ENCODE peak calls at places on chromosomes 16 and 17, in ten cellular contexts. One of them, this sample, is unnamed.

GRCh38 chr17:81922566-81923301 is 4.8 kb upstream of the SIRT7 start:
- DNase-seq in stomach: no peak
- DNase-seq in transverse colon: no peak
- DNase-seq in esophagus muscularis mucosa: no peak
- DNase-seq in H1: no peak
- DNase-seq in SK-N-SH: no peak
- DNase-seq in K562: no peak
- DNase-seq in upper lobe of left lung: peak; percentile 82
- DNase-seq in suprapubic skin: no peak
- DNase-seq in GM12878: no peak
- DNase-seq in this sample: no peak

GRCh38 chr16:27600386-27600785 is 50.4 kb downstream of the KATNIP start:
- DNase-seq in stomach: no peak
- DNase-seq in transverse colon: no peak
- DNase-seq in esophagus muscularis mucosa: no peak
- DNase-seq in H1: no peak
- DNase-seq in SK-N-SH: no peak
- DNase-seq in K562: no peak
- DNase-seq in upper lobe of left lung: no peak
- DNase-seq in suprapubic skin: no peak
- DNase-seq in GM12878: no peak
- DNase-seq in this sample: no peak

GRCh38 chr17:61403846-61404701 is 4.4 kb downstream of the TBX2 start:
- DNase-seq in stomach: no peak
- DNase-seq in transverse colon: no peak
- DNase-seq in esophagus muscularis mucosa: no peak
- DNase-seq in H1: no peak
- DNase-seq in SK-N-SH: no peak
- DNase-seq in K562: no peak
- DNase-seq in upper lobe of left lung: peak; percentile 75
- DNase-seq in suprapubic skin: no peak
- DNase-seq in GM12878: no peak
- DNase-seq in this sample: peak; percentile 64

GRCh38 chr16:77057161-77057736 is 133.7 kb upstream of the MON1B start:
- DNase-seq in stomach: no peak
- DNase-seq in transverse colon: no peak
- DNase-seq in esophagus muscularis mucosa: no peak
- DNase-seq in H1: no peak
- DNase-seq in SK-N-SH: no peak
- DNase-seq in K562: no peak
- DNase-seq in upper lobe of left lung: peak; percentile 16
- DNase-seq in suprapubic skin: no peak
- DNase-seq in GM12878: no peak
- DNase-seq in this sample: no peak

GRCh38 chr17:57892820-57893595 is 43.2 kb upstream of the MRPS23 start:
- DNase-seq in stomach: peak; percentile 81
- DNase-seq in transverse colon: peak; percentile 81
- DNase-seq in esophagus muscularis mucosa: peak; percentile 98
- DNase-seq in H1: no peak
- DNase-seq in SK-N-SH: no peak
- DNase-seq in K562: no peak
- DNase-seq in upper lobe of left lung: no peak
- DNase-seq in suprapubic skin: peak; percentile 95
- DNase-seq in GM12878: no peak
- DNase-seq in this sample: peak; percentile 99

GRCh38 chr17:75822119-75822799 is 21.9 kb downstream of the UNC13D start:
- DNase-seq in stomach: peak; percentile 88
- DNase-seq in transverse colon: peak; percentile 53
- DNase-seq in esophagus muscularis mucosa: no peak
- DNase-seq in H1: no peak
- DNase-seq in SK-N-SH: peak; percentile 71
- DNase-seq in K562: no peak
- DNase-seq in upper lobe of left lung: no peak
- DNase-seq in suprapubic skin: no peak
- DNase-seq in GM12878: no peak
- DNase-seq in this sample: no peak

GRCh38 chr17:57293077-57293476 is 36.8 kb downstream of the MSI2 start:
- DNase-seq in stomach: no peak
- DNase-seq in transverse colon: no peak
- DNase-seq in esophagus muscularis mucosa: no peak
- DNase-seq in H1: no peak
- DNase-seq in SK-N-SH: no peak
- DNase-seq in K562: no peak
- DNase-seq in upper lobe of left lung: no peak
- DNase-seq in suprapubic skin: no peak
- DNase-seq in GM12878: no peak
- DNase-seq in this sample: no peak

GRCh38 chr17:48624544-48625501 is 1.3 kb downstream of the HOXB9 start:
- DNase-seq in stomach: no peak
- DNase-seq in transverse colon: peak; percentile 51
- DNase-seq in esophagus muscularis mucosa: no peak
- DNase-seq in H1: no peak
- DNase-seq in SK-N-SH: peak; percentile 73
- DNase-seq in K562: peak; percentile 66
- DNase-seq in upper lobe of left lung: peak; percentile 79
- DNase-seq in suprapubic skin: no peak
- DNase-seq in GM12878: no peak
- DNase-seq in this sample: no peak

GRCh38 chr17:57930239-57930638 is 25.0 kb downstream of the CUEDC1 start:
- DNase-seq in stomach: no peak
- DNase-seq in transverse colon: no peak
- DNase-seq in esophagus muscularis mucosa: no peak
- DNase-seq in H1: no peak
- DNase-seq in SK-N-SH: no peak
- DNase-seq in K562: no peak
- DNase-seq in upper lobe of left lung: no peak
- DNase-seq in suprapubic skin: no peak
- DNase-seq in GM12878: no peak
- DNase-seq in this sample: no peak

GRCh38 chr17:71237903-71238538 is 882.8 kb upstream of the SOX9 start:
- DNase-seq in stomach: no peak
- DNase-seq in transverse colon: no peak
- DNase-seq in esophagus muscularis mucosa: no peak
- DNase-seq in H1: no peak
- DNase-seq in SK-N-SH: peak; percentile 12
- DNase-seq in K562: no peak
- DNase-seq in upper lobe of left lung: no peak
- DNase-seq in suprapubic skin: no peak
- DNase-seq in GM12878: no peak
- DNase-seq in this sample: no peak

DNA sequence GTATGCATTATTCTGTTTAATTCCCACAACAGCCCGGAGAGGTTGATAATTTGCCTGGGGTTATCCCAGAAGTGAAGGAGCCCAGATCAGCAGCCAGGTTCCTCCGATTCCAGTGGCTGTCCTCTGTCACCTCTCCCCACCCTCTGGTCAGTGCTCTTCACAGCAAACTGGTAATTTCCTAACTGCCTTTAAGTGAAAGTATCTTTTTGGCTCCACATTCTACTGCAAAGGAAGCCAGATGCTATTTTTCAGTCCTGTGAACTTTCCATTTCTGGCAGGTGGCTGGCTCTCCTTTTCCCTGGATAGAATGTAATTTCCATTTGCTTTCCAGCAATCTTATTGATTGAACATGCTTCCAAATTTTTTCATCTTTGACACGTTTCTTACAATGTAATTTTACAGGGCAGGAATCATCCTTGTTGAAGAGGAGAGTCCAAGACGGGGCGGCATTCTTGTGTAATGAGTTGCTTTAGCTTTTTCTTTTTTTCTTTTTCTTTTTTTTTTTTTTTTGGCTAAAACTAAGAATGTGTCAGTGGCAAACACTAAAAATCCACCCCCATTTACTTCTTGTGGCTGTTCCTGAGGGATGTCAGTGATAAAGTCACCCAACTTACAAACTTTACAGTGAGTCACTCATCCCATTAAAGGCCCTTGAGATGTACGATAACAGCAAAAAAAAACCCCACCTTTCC is 29.6 kb upstream of the PRKCA start:
- DNase-seq in stomach: no peak
- DNase-seq in transverse colon: no peak
- DNase-seq in esophagus muscularis mucosa: no peak
- DNase-seq in H1: no peak
- DNase-seq in SK-N-SH: no peak
- DNase-seq in K562: peak; percentile 46
- DNase-seq in upper lobe of left lung: no peak
- DNase-seq in suprapubic skin: no peak
- DNase-seq in GM12878: no peak
- DNase-seq in this sample: peak; percentile 71
- TF ChIP-seq EP300 in stomach: no peak
- TF ChIP-seq EP300 in transverse colon: no peak
- TF ChIP-seq EP300 in esophagus muscularis mucosa: no peak
- TF ChIP-seq EP300 in H1: no peak
- TF ChIP-seq EP300 in SK-N-SH: peak; percentile 28
- TF ChIP-seq EP300 in K562: peak; percentile 45
- TF ChIP-seq EP300 in upper lobe of left lung: no peak
- TF ChIP-seq EP300 in suprapubic skin: no peak
- TF ChIP-seq EP300 in GM12878: no peak
- TF ChIP-seq EP300 in this sample: no peak

DNA sequence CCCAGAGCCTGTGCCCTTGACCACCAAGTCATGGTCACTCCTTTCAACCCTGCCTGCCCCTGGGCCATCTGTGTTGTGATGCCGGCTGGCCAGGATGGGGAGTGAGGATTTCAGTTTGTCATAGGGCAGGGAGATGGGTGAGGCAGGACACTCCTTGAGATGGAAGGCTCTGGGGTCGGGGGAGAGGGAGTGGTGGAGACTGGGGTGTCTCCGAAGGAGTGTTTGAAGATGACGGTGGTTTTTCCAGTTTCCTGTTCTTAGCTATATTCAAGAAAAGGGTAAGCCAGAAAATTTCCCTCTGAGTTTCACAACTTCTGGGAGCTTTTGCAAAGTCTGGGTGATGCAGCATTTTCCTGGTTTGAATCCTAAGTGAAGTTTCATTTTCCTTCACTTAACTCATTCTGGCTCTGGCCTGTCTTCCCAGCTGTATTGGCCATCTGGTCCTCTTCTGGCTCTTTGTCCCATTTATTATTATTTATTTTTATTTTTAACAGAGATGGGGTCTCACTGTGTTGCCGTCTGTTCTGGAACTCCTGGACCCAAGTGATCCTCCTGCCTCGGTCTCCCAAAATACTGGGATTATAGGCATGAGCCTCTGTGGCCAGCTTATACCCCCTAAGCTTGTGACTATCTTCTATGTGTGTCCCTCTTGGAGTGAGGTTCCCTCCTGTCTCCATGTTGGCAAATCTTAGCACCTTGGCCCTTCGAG is 27.7 kb downstream of the ABCC1 start:
- DNase-seq in stomach: no peak
- DNase-seq in transverse colon: no peak
- DNase-seq in esophagus muscularis mucosa: no peak
- DNase-seq in H1: no peak
- DNase-seq in SK-N-SH: no peak
- DNase-seq in K562: no peak
- DNase-seq in upper lobe of left lung: no peak
- DNase-seq in suprapubic skin: peak; percentile 83
- DNase-seq in GM12878: no peak
- DNase-seq in this sample: no peak
- TF ChIP-seq POLR2AphosphoS5 in stomach: peak; percentile 16
- TF ChIP-seq POLR2AphosphoS5 in transverse colon: no peak
- TF ChIP-seq POLR2AphosphoS5 in esophagus muscularis mucosa: peak; percentile 9
- TF ChIP-seq POLR2AphosphoS5 in H1: no peak
- TF ChIP-seq POLR2AphosphoS5 in SK-N-SH: no peak
- TF ChIP-seq POLR2AphosphoS5 in K562: no peak
- TF ChIP-seq POLR2AphosphoS5 in upper lobe of left lung: no peak
- TF ChIP-seq POLR2AphosphoS5 in suprapubic skin: no peak
- TF ChIP-seq POLR2AphosphoS5 in GM12878: no peak
- TF ChIP-seq POLR2AphosphoS5 in this sample: peak; percentile 15

GRCh38 chr17:68437979-68438877 is 19.1 kb downstream of the WIPI1 start:
- DNase-seq in stomach: peak; percentile 72
- DNase-seq in transverse colon: peak; percentile 68
- DNase-seq in esophagus muscularis mucosa: no peak
- DNase-seq in H1: no peak
- DNase-seq in SK-N-SH: no peak
- DNase-seq in K562: peak; percentile 28
- DNase-seq in upper lobe of left lung: no peak
- DNase-seq in suprapubic skin: peak; percentile 68
- DNase-seq in GM12878: no peak
- DNase-seq in this sample: no peak

GRCh38 chr17:68439656-68440290 is 17.5 kb downstream of the WIPI1 start:
- DNase-seq in stomach: no peak
- DNase-seq in transverse colon: no peak
- DNase-seq in esophagus muscularis mucosa: no peak
- DNase-seq in H1: no peak
- DNase-seq in SK-N-SH: no peak
- DNase-seq in K562: no peak
- DNase-seq in upper lobe of left lung: no peak
- DNase-seq in suprapubic skin: peak; percentile 26
- DNase-seq in GM12878: no peak
- DNase-seq in this sample: no peak

GRCh38 chr17:68440526-68440925 is 16.8 kb downstream of the WIPI1 start:
- DNase-seq in stomach: no peak
- DNase-seq in transverse colon: no peak
- DNase-seq in esophagus muscularis mucosa: no peak
- DNase-seq in H1: no peak
- DNase-seq in SK-N-SH: no peak
- DNase-seq in K562: no peak
- DNase-seq in upper lobe of left lung: no peak
- DNase-seq in suprapubic skin: no peak
- DNase-seq in GM12878: no peak
- DNase-seq in this sample: no peak

GRCh38 chr17:68443974-68444464 is 13.3 kb downstream of the WIPI1 start:
- DNase-seq in stomach: no peak
- DNase-seq in transverse colon: no peak
- DNase-seq in esophagus muscularis mucosa: no peak
- DNase-seq in H1: no peak
- DNase-seq in SK-N-SH: no peak
- DNase-seq in K562: no peak
- DNase-seq in upper lobe of left lung: no peak
- DNase-seq in suprapubic skin: no peak
- DNase-seq in GM12878: no peak
- DNase-seq in this sample: no peak

GRCh38 chr17:68441064-68441770 is 16.1 kb downstream of the WIPI1 start:
- DNase-seq in stomach: no peak
- DNase-seq in transverse colon: no peak
- DNase-seq in esophagus muscularis mucosa: no peak
- DNase-seq in H1: no peak
- DNase-seq in SK-N-SH: no peak
- DNase-seq in K562: no peak
- DNase-seq in upper lobe of left lung: no peak
- DNase-seq in suprapubic skin: peak; percentile 21
- DNase-seq in GM12878: no peak
- DNase-seq in this sample: no peak
- H3K27ac ChIP-seq in stomach: peak overlapping the region; percentile 33
- H3K27ac ChIP-seq in transverse colon: no peak overlapping the region
- H3K27ac ChIP-seq in esophagus muscularis mucosa: peak overlapping the region; percentile 67
- H3K27ac ChIP-seq in H1: no peak overlapping the region
- H3K27ac ChIP-seq in SK-N-SH: no peak overlapping the region
- H3K27ac ChIP-seq in K562: no peak overlapping the region
- H3K27ac ChIP-seq in upper lobe of left lung: peak overlapping the region; percentile 79
- H3K27ac ChIP-seq in suprapubic skin: peak overlapping the region; percentile 29
- H3K27ac ChIP-seq in GM12878: no peak overlapping the region
- H3K27ac ChIP-seq in this sample: no peak overlapping the region

DNA sequence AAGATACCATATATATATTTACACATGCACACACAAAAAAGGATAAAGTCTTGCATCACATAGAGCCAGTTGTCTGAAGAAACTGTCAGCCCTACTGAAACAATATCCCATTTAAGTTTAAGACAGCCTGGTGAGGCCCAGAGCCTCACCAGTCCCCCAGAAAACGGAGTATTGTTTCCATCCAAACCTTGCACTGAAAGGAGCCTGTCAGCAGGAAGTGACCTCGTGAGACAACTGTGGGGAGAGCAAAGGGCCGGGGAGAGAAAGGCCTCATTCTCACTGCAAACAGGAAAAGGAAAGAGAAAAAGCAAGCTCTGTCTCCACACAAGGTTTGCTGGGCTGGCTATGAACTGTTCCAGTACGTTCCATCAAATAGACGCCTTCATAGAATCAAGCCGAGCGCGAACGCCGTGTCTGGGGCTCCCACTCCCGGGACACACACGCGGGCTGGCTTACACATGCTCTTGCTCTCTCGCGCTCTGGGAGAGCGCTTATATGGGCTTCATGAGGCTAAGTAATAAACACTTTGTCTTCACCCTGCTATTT is 44.4 kb upstream of the ZFHX3 start:
- DNase-seq in stomach: no peak
- DNase-seq in transverse colon: no peak
- DNase-seq in esophagus muscularis mucosa: no peak
- DNase-seq in H1: no peak
- DNase-seq in SK-N-SH: no peak
- DNase-seq in K562: no peak
- DNase-seq in upper lobe of left lung: peak; percentile 50
- DNase-seq in suprapubic skin: no peak
- DNase-seq in GM12878: no peak
- DNase-seq in this sample: no peak
- TF ChIP-seq EP300 in stomach: no peak
- TF ChIP-seq EP300 in transverse colon: no peak
- TF ChIP-seq EP300 in esophagus muscularis mucosa: no peak
- TF ChIP-seq EP300 in H1: no peak
- TF ChIP-seq EP300 in SK-N-SH: no peak
- TF ChIP-seq EP300 in K562: no peak
- TF ChIP-seq EP300 in upper lobe of left lung: no peak
- TF ChIP-seq EP300 in suprapubic skin: no peak
- TF ChIP-seq EP300 in GM12878: no peak
- TF ChIP-seq EP300 in this sample: no peak

This sample was measured in sigmoid colon.